ENCODE peak calls at places on chromosome 12, in seven cellular contexts. C is lower leg skin, H is HCT116, V is GM12891, G is heart left ventricle, Q is ovary, N is suprapubic skin. S is an unnamed sample.
A peak's percentile ranks its signal among the peaks of the same experiment; 100 is the strongest.

GRCh38 chr12:68746572-68747180 is 700 bp downstream of the SLC35E3 start:
- DNase-seq in G (peak; percentile 50), H (no peak), V (peak; percentile 20), C (peak; percentile 48), N (peak; percentile 81), Q (peak; percentile 55), S (peak; percentile 17)

GRCh38 chr12:112824166-112824565 is 32.6 kb downstream of the RPH3A start:
- DNase-seq in C (no peak), Q (no peak), V (no peak), N (no peak), H (no peak), G (no peak), S (no peak)

GRCh38 chr12:52600941-52601481 is at the start of gene KRT72:
- DNase-seq in N (no peak), C (no peak), V (no peak), Q (no peak), G (no peak), H (no peak), S (no peak)

GRCh38 chr12:48003226-48004038 is 844 bp downstream of the COL2A1 start:
- DNase-seq in Q (no peak), G (no peak), V (no peak), C (no peak), N (no peak), H (no peak), S (peak; percentile 23)

GRCh38 chr12:93226356-93226755 is 151.4 kb upstream of the NUDT4 start:
- DNase-seq in V (no peak), N (no peak), H (no peak), G (no peak), Q (no peak), C (no peak), S (no peak)

GRCh38 chr12:50542448-50542847 is 37.7 kb downstream of the DIP2B start:
- DNase-seq in Q (no peak), C (no peak), G (no peak), H (peak; percentile 77), V (no peak), N (no peak), S (no peak)

GRCh38 chr12:25960176-25960575 is 1.7 kb downstream of the RASSF8 start:
- DNase-seq in C (no peak), G (peak; percentile 23), N (no peak), H (no peak), Q (peak; percentile 46), V (no peak), S (no peak)

GRCh38 chr12:65741662-65742480 is 82.4 kb upstream of the HMGA2 start:
- DNase-seq in Q (peak; percentile 50), V (peak; percentile 42), N (no peak), H (no peak), G (no peak), C (no peak), S (no peak)

GRCh38 chr12:117400912-117401311 is 39.5 kb upstream of the NOS1 start:
- DNase-seq in V (no peak), C (no peak), N (no peak), Q (no peak), G (no peak), H (no peak), S (no peak)

GRCh38 chr12:76621582-76622024 is 62.0 kb upstream of the OSBPL8 start:
- DNase-seq in G (peak; percentile 48), V (peak; percentile 17), C (peak; percentile 68), H (peak; percentile 44), N (no peak), Q (peak; percentile 66), S (peak; percentile 13)

GRCh38 chr12:67069451-67070306 is 199.5 kb upstream of the CAND1 start:
- DNase-seq in Q (peak; percentile 26), V (peak; percentile 23), N (no peak), H (no peak), G (no peak), C (no peak), S (peak; percentile 13)

GRCh38 chr12:124231980-124232653 is 62.8 kb upstream of the RFLNA start:
- DNase-seq in C (no peak), Q (no peak), V (no peak), G (no peak), N (no peak), H (no peak), S (no peak)

GRCh38 chr12:51636581-51636980 is 45.5 kb downstream of the SCN8A start:
- DNase-seq in G (no peak), H (no peak), Q (no peak), V (no peak), C (no peak), N (no peak), S (no peak)

GRCh38 chr12:117127933-117128823 is 29.0 kb upstream of the TESC start:
- DNase-seq in V (no peak), G (no peak), Q (no peak), H (no peak), N (no peak), C (no peak), S (no peak)

GRCh38 chr12:10235761-10236631 is 23.3 kb downstream of the GABARAPL1 start:
- DNase-seq in G (no peak), C (no peak), H (peak; percentile 31), V (no peak), N (no peak), Q (peak; percentile 22), S (no peak)

GRCh38 chr12:15700595-15700994 is 88.6 kb downstream of the EPS8 start:
- DNase-seq in Q (no peak), G (no peak), H (peak; percentile 85), C (no peak), N (no peak), V (no peak), S (no peak)

GRCh38 chr12:110861729-110862128 is 14.9 kb downstream of the CCDC63 start:
- DNase-seq in Q (no peak), V (no peak), G (no peak), C (no peak), H (no peak), N (no peak), S (no peak)
- TF ChIP-seq POLR2A in Q (no peak), V (no peak), G (no peak), C (no peak), H (no peak), N (no peak), S (no peak)

GRCh38 chr12:79690156-79690605 is 583 bp downstream of the PAWR start:
- DNase-seq in V (no peak), Q (peak; percentile 63), H (no peak), N (no peak), G (peak; percentile 14), C (no peak), S (no peak)

GRCh38 chr12:79689477-79690155 is 1.1 kb downstream of the PAWR start:
- DNase-seq in Q (peak; percentile 62), H (no peak), V (peak; percentile 36), N (no peak), G (peak; percentile 16), C (peak; percentile 56), S (peak; percentile 28)

GRCh38 chr12:79692249-79692619 is 1.5 kb upstream of the PAWR start:
- DNase-seq in N (no peak), V (no peak), Q (no peak), C (no peak), G (no peak), H (no peak), S (no peak)

GRCh38 chr12:79691299-79692248 is 810 bp upstream of the PAWR start:
- DNase-seq in N (no peak), Q (no peak), H (no peak), C (peak; percentile 22), V (no peak), G (peak; percentile 31), S (no peak)

DNA sequence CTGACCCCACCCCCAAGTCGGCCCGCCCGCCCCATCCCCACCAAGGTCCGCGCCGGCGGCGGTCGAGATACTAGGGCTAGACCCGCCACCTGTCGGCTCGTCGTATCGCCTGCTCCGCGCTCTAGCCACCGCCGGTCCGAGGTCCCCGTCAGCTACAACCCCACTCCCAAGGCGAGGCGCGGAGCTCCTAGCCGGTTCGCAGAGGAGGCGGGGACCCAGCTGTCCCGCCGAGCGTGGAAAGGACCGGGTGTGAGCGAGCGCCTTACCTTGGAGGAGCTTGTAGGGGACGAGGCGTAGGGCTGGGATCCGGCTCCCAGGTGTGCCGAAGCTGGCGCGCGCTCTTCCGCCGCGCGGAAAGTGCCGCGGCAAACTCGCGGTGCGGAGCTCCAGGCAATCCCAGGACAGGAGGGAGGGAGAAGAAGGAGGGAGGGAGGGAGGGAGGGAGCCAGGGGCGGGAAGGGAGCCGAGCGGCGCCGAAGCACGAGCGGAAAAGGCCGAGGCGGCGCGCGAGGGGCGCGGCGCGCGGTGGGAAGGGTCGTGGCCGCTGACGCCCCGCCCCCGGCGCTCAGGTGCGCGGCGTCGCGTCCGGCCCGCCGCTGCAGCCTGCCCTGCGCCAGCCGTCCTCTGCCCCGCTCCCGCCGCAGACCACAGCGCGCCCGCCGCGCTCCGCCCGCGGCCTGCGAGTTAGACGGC is at the start of gene PAWR:
- DNase-seq in H (peak; percentile 70), G (peak; percentile 58), Q (peak; percentile 79), N (peak; percentile 84), V (peak; percentile 71), C (peak; percentile 52), S (peak; percentile 66)
- TF ChIP-seq POLR2A in H (peak; percentile 50), G (no peak), Q (no peak), N (no peak), V (no peak), C (no peak), S (no peak)

DNA sequence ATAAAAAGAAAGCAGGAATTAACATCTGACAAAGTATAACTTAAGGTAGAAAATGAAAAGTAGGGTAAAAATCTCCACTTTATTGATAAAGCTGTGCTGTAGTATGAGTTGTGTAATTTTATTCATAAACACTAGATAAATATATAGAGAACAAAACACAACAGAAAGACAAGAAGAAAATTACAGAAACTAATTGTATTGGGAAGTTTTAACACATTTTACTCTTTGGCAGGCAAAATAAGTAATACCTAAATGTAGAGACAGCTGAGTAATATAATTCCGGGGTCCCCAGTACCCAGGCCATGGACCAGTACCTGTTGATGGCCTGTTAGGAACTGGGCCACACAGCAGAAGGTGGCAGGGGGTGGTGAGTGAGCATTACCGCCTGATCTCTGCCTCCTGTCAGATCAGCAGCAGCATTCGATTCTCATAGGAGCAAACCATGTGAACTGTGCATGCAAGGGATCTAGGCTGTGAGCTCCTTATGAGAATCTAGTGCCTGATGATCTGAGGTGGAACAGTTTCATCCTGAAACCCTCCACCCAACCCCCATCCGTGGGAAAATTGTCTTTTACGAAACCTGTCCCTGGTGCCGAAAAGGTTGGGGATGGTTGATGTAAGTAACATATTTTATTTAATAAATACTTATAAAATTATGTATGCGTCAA is 84.4 kb upstream of the ETV6 start:
- DNase-seq in G (no peak), V (no peak), Q (no peak), N (no peak), H (no peak), C (no peak), S (no peak)
- TF ChIP-seq POLR2A in G (no peak), V (peak; percentile 74), Q (no peak), N (no peak), H (no peak), C (no peak), S (peak; percentile 26)

DNA sequence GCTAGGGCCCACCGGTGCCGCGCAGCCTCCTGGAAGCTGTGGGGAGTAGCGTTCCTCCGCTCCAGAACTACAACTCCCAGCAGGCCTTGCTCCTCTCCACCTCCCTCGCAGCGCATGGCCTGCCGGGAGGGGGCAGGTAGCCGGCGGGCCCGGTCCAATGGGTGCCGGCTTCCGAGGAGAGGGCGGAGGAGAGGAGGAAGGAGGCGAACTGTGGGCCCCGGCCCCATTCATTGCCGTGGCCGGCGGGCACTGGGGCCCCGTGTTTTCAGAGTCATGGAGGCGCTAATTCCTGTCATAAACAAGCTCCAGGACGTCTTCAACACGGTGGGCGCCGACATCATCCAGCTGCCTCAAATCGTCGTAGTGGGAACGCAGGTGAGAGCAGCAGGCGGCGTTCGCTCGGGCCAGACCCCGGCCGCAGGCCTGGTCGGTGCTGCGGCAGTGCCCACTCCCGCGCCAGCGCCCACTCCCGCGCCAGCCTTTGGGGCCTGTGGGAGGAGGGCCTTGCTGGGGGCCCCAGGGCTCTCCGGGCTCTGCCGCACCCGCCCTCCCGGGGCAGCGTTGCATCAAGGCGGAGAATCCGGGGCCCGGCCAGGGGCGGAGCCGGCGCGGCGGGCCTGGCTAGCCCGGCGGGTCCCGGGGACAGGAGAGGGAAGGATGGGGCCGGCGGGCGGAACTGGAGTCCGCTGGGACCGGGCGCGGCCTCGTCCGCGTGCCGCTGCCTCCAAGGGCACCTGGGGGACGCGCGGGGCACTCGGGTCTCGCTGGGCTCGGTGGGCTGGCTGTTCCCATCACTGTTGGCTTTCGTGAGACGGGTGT is at the start of gene DNM1L:
- DNase-seq in V (peak; percentile 87), H (peak; percentile 92), Q (peak; percentile 94), G (peak; percentile 96), C (peak; percentile 92), N (peak; percentile 91), S (peak; percentile 91)
- TF ChIP-seq POLR2A in V (peak; percentile 93), H (peak; percentile 83), Q (peak; percentile 66), G (no peak), C (no peak), N (peak; percentile 63), S (peak; percentile 93)